ENCODE peak calls at places on chromosomes 4 and X, in ten cellular contexts. X is HFF-Myc; V is left cardiac atrium; Z is neural progenitor cell; W is epithelial cell of prostate; E is stimulated activated CD8-positive, alpha-beta memory T cell treated with anti-CD3 and anti-CD28 coated beads, Interleukin-4, amount 100 ng/mL, for 24 hours; N is Right ventricle myocardium inferior; C is SJCRH30; J is non-pigmented ciliary epithelial cell; D is stimulated activated CD4-positive, alpha-beta T cell treated with anti-CD3 and anti-CD28 coated beads, Interleukin-15, amount 100 ng/mL, for 1 hour. H is an unnamed sample.

GRCh38 chrX:13835825-13836224 is 18.9 kb upstream of the GPM6B start:
- DNase-seq in E (no peak), X (no peak), D (no peak), J (no peak), N (no peak), C (no peak), W (no peak), V (no peak), Z (no peak), H (no peak)

GRCh38 chrX:22365460-22365859 is 92.7 kb downstream of the CBLL2 start:
- DNase-seq in N (no peak), W (peak), J (peak), Z (no peak), V (no peak), D (no peak), X (no peak), E (no peak), C (no peak), H (no peak)

GRCh38 chr4:140237616-140238352 is 83.8 kb upstream of the MAML3 start:
- DNase-seq in D (no peak), E (no peak), W (no peak), N (peak), J (no peak), C (peak), V (peak), X (peak), Z (peak), H (peak)

GRCh38 chr4:85495621-85496020 is 20.7 kb downstream of the ARHGAP24 start:
- DNase-seq in C (no peak), W (no peak), X (no peak), E (no peak), N (no peak), D (no peak), J (no peak), V (no peak), Z (no peak), H (no peak)

GRCh38 chr4:79232555-79232954 is 93.3 kb downstream of the NAA11 start:
- DNase-seq in J (peak), X (no peak), W (no peak), V (no peak), Z (no peak), N (no peak), E (no peak), C (peak), D (no peak), H (no peak)

GRCh38 chrX:107323786-107324492 is 117.5 kb downstream of the DNAAF6 start:
- DNase-seq in J (no peak), Z (no peak), E (no peak), N (no peak), D (no peak), W (no peak), C (no peak), V (no peak), X (no peak), H (no peak)

GRCh38 chrX:152958524-152959465 is 35.1 kb downstream of the PNMA5 start:
- DNase-seq in V (peak), N (peak), D (peak), E (peak), C (peak), Z (peak), J (peak), X (peak), W (no peak), H (peak)

GRCh38 chrX:44784241-44784640 is 59.6 kb upstream of the DUSP21 start:
- DNase-seq in W (peak), C (no peak), J (no peak), N (no peak), Z (no peak), E (no peak), D (no peak), V (no peak), X (no peak), H (no peak)

GRCh38 chrX:135112096-135112729 is 8.1 kb downstream of the ETDB start:
- DNase-seq in V (no peak), Z (peak), D (no peak), J (no peak), N (no peak), W (no peak), C (peak), E (no peak), X (no peak), H (no peak)

GRCh38 chrX:48972214-48973164 is 845 bp upstream of the KCND1 start:
- DNase-seq in Z (peak), V (peak), X (no peak), D (no peak), J (no peak), W (no peak), N (no peak), E (no peak), C (peak), H (no peak)

GRCh38 chr4:120007171-120007894 is 59.3 kb downstream of the MAD2L1 start:
- DNase-seq in X (peak), C (no peak), V (no peak), D (no peak), E (no peak), W (peak), Z (no peak), N (no peak), J (peak), H (no peak)

GRCh38 chr4:111027526-111027925 is 404.6 kb upstream of the PITX2 start:
- DNase-seq in C (no peak), X (no peak), W (no peak), E (no peak), N (no peak), Z (no peak), D (no peak), J (peak), V (no peak), H (no peak)

GRCh38 chr4:22029803-22030202 is 81.2 kb upstream of the KCNIP4 start:
- DNase-seq in Z (no peak), V (no peak), C (no peak), E (no peak), J (no peak), X (no peak), D (no peak), W (peak), N (no peak), H (no peak)

GRCh38 chrX:102067966-102068723 is 57.3 kb upstream of the TCEAL2 start:
- DNase-seq in N (no peak), J (no peak), X (no peak), E (peak), D (no peak), Z (peak), C (no peak), W (no peak), V (no peak), H (no peak)

GRCh38 chrX:154529206-154529612 is 13.2 kb upstream of the FAM3A start:
- DNase-seq in X (no peak), D (no peak), E (no peak), W (no peak), N (no peak), V (no peak), J (no peak), C (no peak), Z (no peak), H (no peak)

GRCh38 chr4:53161475-53162423 is 204.1 kb downstream of the SCFD2 start:
- DNase-seq in C (no peak), J (no peak), Z (no peak), D (no peak), E (no peak), W (no peak), V (no peak), N (no peak), X (no peak), H (no peak)

GRCh38 chr4:142314183-142314582 is 531.9 kb downstream of the INPP4B start:
- DNase-seq in E (no peak), N (no peak), D (no peak), W (no peak), X (no peak), J (no peak), C (no peak), Z (no peak), V (no peak), H (no peak)

GRCh38 chrX:15269618-15270521 is at the start of gene ASB9:
- DNase-seq in E (no peak), N (no peak), V (peak), D (no peak), Z (no peak), X (peak), C (peak), J (no peak), W (peak), H (peak)

GRCh38 chrX:8191022-8191421 is 20.0 kb upstream of the VCX2 start:
- DNase-seq in N (no peak), Z (no peak), W (peak), J (no peak), X (no peak), E (no peak), C (no peak), D (no peak), V (no peak), H (no peak)

GRCh38 chr4:157912212-157912611 is 260.6 kb downstream of the GASK1B start:
- DNase-seq in Z (no peak), W (no peak), X (no peak), E (no peak), V (no peak), N (no peak), C (no peak), D (no peak), J (no peak), H (no peak)

GRCh38 chrX:68827848-68828562 is 816 bp upstream of the EFNB1 start:
- DNase-seq in N (peak), J (peak), D (peak), E (peak), X (peak), C (peak), W (no peak), Z (peak), V (peak), H (peak)